ENCODE peak calls at places on chromosome 5, in ten cellular contexts. E is amygdala, Y is glomerular endothelial cell, L is hepatocyte, A is NCI-H1092 treated with DMSO at 0.1 percent for 48 hours, D is Panc1, U is brain microvascular endothelial cell, K is WERI-Rb-1, F is spleen, B is dermis blood vessel endothelial cell. C is an unnamed sample.

GRCh38 chr5:14505310-14506140 is 76.1 kb upstream of the OTULINL start:
- DNase-seq in A (no peak), U (no peak), F (no peak), K (no peak), Y (no peak), L (no peak), B (peak), E (no peak), D (no peak), C (no peak)

GRCh38 chr5:160380041-160380440 is 9.6 kb upstream of the C1QTNF2 start:
- DNase-seq in U (no peak), K (no peak), A (no peak), B (no peak), L (no peak), E (no peak), F (no peak), D (no peak), Y (no peak), C (no peak)

GRCh38 chr5:177602458-177602830 is 2.5 kb downstream of the B4GALT7 start:
- DNase-seq in B (no peak), L (no peak), Y (no peak), D (no peak), K (no peak), E (no peak), U (no peak), A (no peak), F (no peak), C (no peak)

GRCh38 chr5:180116441-180117377 is 45.1 kb upstream of the RNF130 start:
- DNase-seq in F (peak), A (no peak), K (no peak), U (no peak), L (no peak), B (no peak), Y (no peak), D (no peak), E (no peak), C (no peak)

GRCh38 chr5:112762113-112762810 is 24.6 kb downstream of the APC start:
- DNase-seq in Y (no peak), K (no peak), A (no peak), U (no peak), D (no peak), L (no peak), E (no peak), B (no peak), F (no peak), C (no peak)

GRCh38 chr5:65625743-65626142 is 916 bp downstream of the SHLD3 start:
- DNase-seq in B (peak), E (no peak), Y (no peak), U (no peak), F (no peak), L (no peak), K (no peak), D (no peak), A (no peak), C (no peak)

GRCh38 chr5:16013334-16014065 is 166.1 kb downstream of the MARCHF11 start:
- DNase-seq in U (no peak), D (no peak), B (no peak), Y (no peak), K (no peak), E (no peak), F (no peak), A (no peak), L (no peak), C (no peak)

GRCh38 chr5:115514220-115514619 is 30.4 kb downstream of the FEM1C start:
- DNase-seq in U (no peak), D (no peak), E (no peak), B (no peak), Y (no peak), L (no peak), F (no peak), K (no peak), A (no peak), C (no peak)

GRCh38 chr5:177447066-177447610 is 524 bp downstream of the PRR7 start:
- DNase-seq in E (peak), L (peak), Y (no peak), D (no peak), F (peak), B (peak), A (peak), K (peak), U (no peak), C (no peak)

GRCh38 chr5:117881426-117882230 is 1106.7 kb downstream of the DTWD2 start:
- DNase-seq in K (no peak), U (no peak), A (no peak), E (no peak), L (no peak), D (no peak), B (no peak), Y (no peak), F (no peak), C (no peak)

C was measured in NCI-H187.